ENCODE peak calls at places on chromosomes 13 and 19, in seven cellular contexts. Z, S, T, V, W, O and N are unnamed samples.

GRCh38 chr13:39729161-39729560 is 73.7 kb downstream of the COG6 start:
- DNase-seq in T (no peak), Z (no peak), S (no peak), V (no peak), W (no peak), O (peak; percentile 1), N (no peak)

GRCh38 chr13:106354961-106355360 is 180.5 kb downstream of the EFNB2 start:
- DNase-seq in S (no peak), O (no peak), W (no peak), Z (no peak), T (peak; percentile 63), V (no peak), N (no peak)

GRCh38 chr19:18119243-18120105 is 21.9 kb downstream of the MAST3 start:
- DNase-seq in V (no peak), O (no peak), S (no peak), T (no peak), W (no peak), Z (no peak), N (no peak)

GRCh38 chr19:13234518-13234917 is 84.3 kb downstream of the IER2 start:
- DNase-seq in S (no peak), O (no peak), T (peak; percentile 83), Z (no peak), W (peak; percentile 76), V (peak; percentile 87), N (peak; percentile 76)

GRCh38 chr13:41554626-41555386 is 97.5 kb downstream of the RGCC start:
- DNase-seq in O (no peak), S (no peak), W (no peak), V (no peak), Z (no peak), T (no peak), N (no peak)

GRCh38 chr19:42255766-42256750 is 1.1 kb upstream of the ERF start:
- DNase-seq in O (no peak), S (peak; percentile 88), V (peak; percentile 84), Z (no peak), T (peak; percentile 47), W (peak; percentile 58), N (peak; percentile 84)

GRCh38 chr19:44648536-44649370 is 5.0 kb downstream of the PVR start:
- DNase-seq in S (no peak), W (no peak), T (no peak), O (peak; percentile 33), Z (no peak), V (no peak), N (no peak)

GRCh38 chr19:8580710-8581281 is 3.6 kb upstream of the MYO1F start:
- DNase-seq in S (peak; percentile 90), T (peak; percentile 85), O (peak; percentile 32), V (peak; percentile 96), Z (no peak), W (peak; percentile 89), N (peak; percentile 91)

GRCh38 chr19:13398780-13399726 is 107.2 kb downstream of the CACNA1A start:
- DNase-seq in W (no peak), S (no peak), V (no peak), Z (peak; percentile 85), T (no peak), O (peak; percentile 83), N (no peak)

GRCh38 chr19:36916991-36917390 is 859 bp downstream of the ZNF568 start:
- DNase-seq in V (peak; percentile 39), Z (no peak), W (no peak), S (no peak), T (no peak), O (peak; percentile 47), N (peak; percentile 11)

DNA sequence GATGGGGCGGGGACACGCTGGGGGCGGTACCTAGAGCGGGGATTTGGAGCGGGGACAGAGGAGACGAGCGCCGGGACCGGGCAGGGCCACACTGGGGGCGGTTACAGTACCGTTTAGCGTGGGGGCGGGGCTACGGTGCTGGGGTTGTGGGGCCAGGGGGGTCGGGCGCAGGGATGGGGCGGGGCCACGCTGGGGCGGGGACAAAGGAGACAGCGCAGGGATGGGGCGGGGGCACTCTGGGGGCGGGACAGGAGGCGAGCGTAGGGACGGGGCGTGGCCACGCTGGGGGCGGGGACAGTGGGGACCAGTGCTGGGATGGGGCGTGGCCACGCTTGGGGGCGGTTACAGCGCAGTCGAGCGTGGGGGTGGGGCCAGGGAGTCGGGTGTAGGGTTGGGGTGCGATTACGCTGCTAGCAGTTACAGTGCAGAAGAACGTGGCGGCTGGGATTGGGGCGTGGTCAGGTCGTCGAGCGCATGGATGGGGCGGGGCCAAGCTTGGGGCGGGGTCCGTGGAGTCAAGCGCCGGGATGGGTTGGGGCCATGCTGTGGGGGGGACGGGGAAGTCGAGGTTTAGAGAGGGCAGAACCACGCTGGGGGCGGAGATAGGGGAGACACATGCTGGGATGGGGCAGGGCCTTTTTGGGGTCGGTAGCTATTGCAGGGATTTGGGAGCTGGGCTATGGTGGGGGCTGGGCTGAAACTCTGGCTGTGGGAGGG is 660 bp downstream of the ALKBH7 start:
- DNase-seq in S (peak; percentile 100), O (peak; percentile 88), W (peak; percentile 100), V (peak; percentile 100), Z (peak; percentile 91), T (peak; percentile 99), N (peak; percentile 99)
- H3K9ac ChIP-seq in S (peak overlapping the region; percentile 31), O (peak overlapping the region; percentile 96), W (peak overlapping the region; percentile 68), V (peak overlapping the region; percentile 67), Z (peak overlapping the region; percentile 81), T (peak overlapping the region; percentile 89), N (peak overlapping the region; percentile 62)

GRCh38 chr19:3849092-3849491 is 19.7 kb downstream of the ZFR2 start:
- DNase-seq in W (peak; percentile 80), O (no peak), Z (no peak), T (no peak), S (no peak), V (peak; percentile 88), N (peak; percentile 52)
- TF ChIP-seq CTCF in W (peak; percentile 76), O (peak; percentile 30), Z (peak; percentile 54), T (no peak), S (peak; percentile 10), V (peak; percentile 78), N (peak; percentile 49)

DNA sequence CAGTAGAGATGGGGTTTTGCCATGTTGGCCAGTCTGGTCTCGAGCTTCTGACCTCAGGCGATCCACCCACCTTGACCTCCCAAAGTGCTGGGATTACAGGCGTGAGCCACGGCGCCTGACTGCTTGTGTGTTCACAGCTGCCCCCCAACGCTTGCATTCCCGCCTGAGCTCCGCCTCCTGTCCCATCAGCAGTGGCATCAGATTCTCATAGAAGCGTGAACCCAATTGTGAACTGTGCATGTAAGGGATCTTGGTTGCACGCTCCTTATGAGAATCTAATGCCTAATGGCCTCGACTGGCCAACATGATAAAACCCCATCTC is 75.9 kb downstream of the GADD45B start:
- DNase-seq in T (no peak), W (no peak), Z (no peak), S (peak; percentile 57), V (no peak), O (no peak), N (no peak)
- H3K9ac ChIP-seq in T (no peak overlapping the region), W (no peak overlapping the region), Z (no peak overlapping the region), S (no peak overlapping the region), V (no peak overlapping the region), O (no peak overlapping the region), N (no peak overlapping the region)

GRCh38 chr13:30934381-30934780 is 1.9 kb downstream of the TEX26 start:
- DNase-seq in V (peak; percentile 78), Z (no peak), W (peak; percentile 66), S (no peak), O (no peak), T (no peak), N (peak; percentile 48)
- TF ChIP-seq CTCF in V (peak; percentile 78), Z (no peak), W (peak; percentile 60), S (no peak), O (no peak), T (no peak), N (peak; percentile 40)